ENCODE peak calls at places on chromosomes 1 and 21, in four cellular contexts. U, P, C and W are unnamed samples.
A peak's percentile ranks its signal among the peaks of the same experiment; 100 is the strongest.

GRCh38 chr1:152167835-152168534 is 9.0 kb upstream of the RPTN start:
- DNase-seq in C (no peak), P (no peak), U (peak; percentile 99), W (no peak)

GRCh38 chr1:229006121-229006870 is 264.6 kb upstream of the RAB4A start:
- DNase-seq in P (no peak), C (no peak), U (no peak), W (no peak)

GRCh38 chr21:38298833-38299232 is 42.0 kb downstream of the KCNJ15 start:
- DNase-seq in U (no peak), C (no peak), P (no peak), W (no peak)

GRCh38 chr1:8497196-8497878 is 179.4 kb downstream of the SLC45A1 start:
- DNase-seq in C (no peak), P (no peak), U (peak; percentile 55), W (no peak)

GRCh38 chr21:41360072-41360821 is 1.6 kb upstream of the MX2 start:
- DNase-seq in U (peak; percentile 21), C (peak; percentile 42), P (peak; percentile 55), W (peak; percentile 68)

GRCh38 chr1:233389867-233390266 is 62.3 kb downstream of the MAP3K21 start:
- DNase-seq in P (no peak), C (no peak), U (no peak), W (no peak)

GRCh38 chr1:113021430-113022085 is 51.4 kb upstream of the LRIG2 start:
- DNase-seq in P (no peak), U (peak; percentile 74), C (no peak), W (no peak)

GRCh38 chr1:209854196-209854595 is 26.4 kb downstream of the UTP25 start:
- DNase-seq in C (no peak), P (no peak), U (no peak), W (no peak)

GRCh38 chr1:214224605-214225354 is 56.2 kb upstream of the SMYD2 start:
- DNase-seq in U (no peak), C (no peak), P (no peak), W (no peak)

GRCh38 chr1:167911413-167911812 is 2.5 kb downstream of the ADCY10 start:
- DNase-seq in C (no peak), U (no peak), P (no peak), W (no peak)

GRCh38 chr21:38938343-38938742 is 132.6 kb downstream of the ETS2 start:
- DNase-seq in P (no peak), C (no peak), U (no peak), W (no peak)

GRCh38 chr1:115771847-115772457 is 3.4 kb upstream of the CASQ2 start:
- DNase-seq in U (peak; percentile 94), P (peak; percentile 75), C (peak; percentile 51), W (no peak)

GRCh38 chr1:46131093-46131492 is 1.3 kb downstream of the PIK3R3 start:
- DNase-seq in P (no peak), C (no peak), U (no peak), W (no peak)

GRCh38 chr1:72936151-72936740 is 653.9 kb upstream of the NEGR1 start:
- DNase-seq in U (no peak), C (no peak), P (no peak), W (no peak)
- H3K4me3 ChIP-seq in U (no peak overlapping the region), C (no peak overlapping the region), P (no peak overlapping the region), W (no peak overlapping the region)

GRCh38 chr1:41462680-41463004 is 21.8 kb downstream of the EDN2 start:
- DNase-seq in U (no peak), C (no peak), P (no peak), W (no peak)
- H3K4me3 ChIP-seq in U (no peak overlapping the region), C (no peak overlapping the region), P (no peak overlapping the region), W (no peak overlapping the region)

DNA sequence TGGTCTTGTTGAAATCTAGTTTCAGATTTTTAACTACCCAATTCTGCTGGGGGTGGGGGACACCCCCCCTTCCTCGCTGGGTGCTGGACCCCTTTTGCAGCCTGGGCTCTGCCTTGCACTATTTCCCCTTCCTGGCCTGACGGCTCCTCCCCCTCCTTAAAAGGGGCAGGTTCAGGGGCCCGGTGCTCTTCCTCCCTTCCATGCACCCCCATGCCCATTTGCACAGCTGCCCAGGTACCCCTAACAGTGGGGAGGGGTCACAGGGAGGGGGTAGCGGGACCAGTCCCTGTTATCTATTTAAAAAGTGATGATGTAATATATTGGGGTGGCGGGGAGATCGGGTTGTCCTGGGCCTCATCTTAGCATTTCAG is 15.3 kb downstream of the ZBTB7B start:
- DNase-seq in C (no peak), P (no peak), U (no peak), W (no peak)
- H3K4me3 ChIP-seq in C (no peak overlapping the region), P (peak overlapping the region; percentile 51), U (no peak overlapping the region), W (peak overlapping the region; percentile 47)

DNA sequence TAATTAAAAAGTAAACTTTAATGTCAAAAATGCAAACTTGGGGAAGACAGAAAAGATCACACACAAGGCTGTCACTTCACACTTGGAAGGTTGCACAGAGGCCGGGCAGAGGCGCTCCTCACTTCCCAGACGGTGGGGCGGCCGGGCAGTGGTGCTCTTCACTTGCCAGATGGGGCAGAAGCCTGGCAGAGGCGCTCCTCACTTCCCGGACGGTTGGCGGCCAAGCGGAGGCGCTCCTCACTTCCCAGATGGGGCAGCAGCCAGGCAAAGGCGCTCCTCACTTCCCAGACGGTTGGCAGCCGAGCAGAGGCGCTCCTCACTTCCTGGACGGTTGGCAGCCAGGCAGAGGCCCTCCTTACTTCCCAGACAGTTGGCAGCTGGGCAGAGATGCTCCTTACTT is 25.8 kb upstream of the IL6R start:
- DNase-seq in P (no peak), C (no peak), U (no peak), W (peak; percentile 38)
- H3K4me3 ChIP-seq in P (no peak overlapping the region), C (no peak overlapping the region), U (no peak overlapping the region), W (no peak overlapping the region)

GRCh38 chr1:75396745-75397144 is 214.2 kb downstream of the SLC44A5 start:
- DNase-seq in C (no peak), U (peak; percentile 1), P (no peak), W (no peak)

GRCh38 chr1:75396258-75396657 is 214.7 kb downstream of the SLC44A5 start:
- DNase-seq in U (no peak), P (no peak), C (no peak), W (no peak)

GRCh38 chr1:75394386-75395139 is 216.4 kb downstream of the SLC44A5 start:
- DNase-seq in P (no peak), C (no peak), U (no peak), W (no peak)

DNA sequence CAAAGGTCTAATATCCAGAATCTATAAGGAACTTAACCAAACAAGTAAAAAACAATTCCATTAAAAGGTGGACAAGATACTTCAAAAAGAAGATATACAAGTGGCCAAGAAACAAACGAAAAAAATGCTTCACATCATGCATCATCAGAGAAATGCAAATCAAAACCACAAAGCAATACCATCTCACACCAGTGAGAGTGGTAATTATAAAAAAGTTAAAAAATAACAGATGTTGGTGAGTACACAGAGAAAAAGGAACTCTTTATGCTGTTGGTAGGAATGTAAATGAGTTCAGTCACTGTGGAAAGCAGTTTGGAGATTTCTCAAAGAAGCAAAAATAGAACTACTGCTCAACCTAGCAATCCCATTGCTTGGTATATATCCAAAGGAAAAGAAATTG is 218.6 kb downstream of the SLC44A5 start:
- DNase-seq in C (no peak), U (no peak), P (no peak), W (no peak)
- H3K4me3 ChIP-seq in C (no peak overlapping the region), U (no peak overlapping the region), P (no peak overlapping the region), W (no peak overlapping the region)

GRCh38 chr1:29266912-29267311 is 30.6 kb downstream of the PTPRU start:
- DNase-seq in U (no peak), C (no peak), P (no peak), W (no peak)
- H3K4me3 ChIP-seq in U (no peak overlapping the region), C (no peak overlapping the region), P (no peak overlapping the region), W (no peak overlapping the region)

DNA sequence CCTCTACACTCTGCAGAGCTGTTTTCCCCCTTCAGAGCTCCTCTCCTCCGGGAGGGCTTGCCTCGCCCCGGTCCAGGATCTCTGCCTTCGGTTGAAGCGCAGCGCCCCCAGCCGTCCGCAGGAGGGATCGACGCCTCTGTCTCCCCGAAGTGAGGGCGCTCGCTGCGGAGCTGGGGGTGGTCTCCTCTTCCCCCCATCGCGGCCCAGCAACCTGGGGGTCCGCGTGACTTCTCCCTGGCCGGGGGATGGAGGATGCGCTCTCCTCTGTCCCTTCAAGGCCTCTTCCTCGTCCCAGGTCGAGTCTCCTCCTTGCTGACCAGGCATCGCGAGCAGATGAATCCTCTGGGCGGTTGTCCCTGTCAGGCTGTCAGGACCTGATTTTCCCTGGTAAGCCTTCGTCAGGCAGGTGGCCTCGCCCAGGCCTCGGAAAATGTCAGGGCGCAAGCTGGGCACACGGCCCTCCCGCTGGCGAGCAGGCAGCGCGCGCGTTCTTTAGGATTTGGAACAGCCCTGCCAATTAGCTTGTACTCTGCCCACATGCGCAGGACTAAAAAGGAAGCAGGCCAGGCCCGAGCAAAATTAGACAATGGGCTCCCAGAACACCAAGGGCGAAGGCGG is 90.5 kb downstream of the EDEM3 start:
- DNase-seq in C (peak; percentile 83), P (peak; percentile 76), U (peak; percentile 43), W (peak; percentile 88)
- H3K4me3 ChIP-seq in C (peak overlapping the region; percentile 41), P (peak overlapping the region; percentile 53), U (peak overlapping the region; percentile 51), W (no peak overlapping the region)

GRCh38 chr1:170670751-170671628 is 7.1 kb downstream of the PRRX1 start:
- DNase-seq in P (peak; percentile 58), U (no peak), C (no peak), W (peak; percentile 76)

GRCh38 chr1:170666661-170667060 is 2.7 kb downstream of the PRRX1 start:
- DNase-seq in U (no peak), P (peak; percentile 27), C (no peak), W (no peak)

GRCh38 chr1:170668301-170668789 is 4.4 kb downstream of the PRRX1 start:
- DNase-seq in U (no peak), P (peak; percentile 81), C (no peak), W (no peak)

GRCh38 chr1:170669586-170670332 is 5.8 kb downstream of the PRRX1 start:
- DNase-seq in C (no peak), P (no peak), U (no peak), W (no peak)

DNA sequence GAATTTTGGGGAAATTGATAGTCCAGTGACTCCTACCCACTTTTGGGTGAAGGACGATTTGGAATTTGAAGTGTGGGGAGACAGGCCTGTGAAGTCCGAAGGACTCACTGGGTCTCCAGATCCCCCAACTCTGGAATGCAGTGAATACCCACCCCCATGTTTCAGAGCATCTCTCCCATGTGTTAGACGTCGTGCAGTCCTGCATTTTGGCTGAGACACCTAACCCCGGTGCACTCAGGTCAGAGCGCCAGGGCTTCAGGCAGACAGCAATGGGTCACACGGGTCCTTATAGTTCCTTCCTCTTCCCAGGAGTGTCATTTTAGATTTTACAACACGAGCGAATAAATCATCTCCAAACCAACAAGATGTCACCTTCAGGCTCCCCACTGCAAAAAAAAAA is 5.1 kb downstream of the PRRX1 start:
- DNase-seq in U (no peak), P (peak; percentile 51), C (no peak), W (no peak)
- H3K4me3 ChIP-seq in U (no peak overlapping the region), P (peak overlapping the region; percentile 41), C (no peak overlapping the region), W (no peak overlapping the region)

DNA sequence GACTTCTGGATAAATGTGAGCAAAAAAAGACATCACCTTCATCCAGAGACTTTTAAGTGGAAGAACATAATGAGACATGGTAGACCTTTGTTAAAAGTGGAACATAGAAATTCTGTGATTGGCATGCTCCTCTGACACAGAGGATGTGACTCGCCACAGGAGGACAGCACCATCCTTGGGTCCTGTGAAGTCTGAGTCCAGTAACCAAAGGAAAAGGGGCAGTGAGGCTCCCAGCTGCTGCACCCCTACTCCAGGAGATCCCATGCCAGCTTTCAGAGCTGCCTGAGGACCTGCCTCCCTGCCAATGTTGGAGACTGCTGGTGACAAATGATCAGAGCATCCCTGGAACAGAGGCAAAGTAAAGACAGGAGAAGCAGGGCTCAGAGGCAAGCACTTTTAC is 136.2 kb downstream of the BRINP2 start:
- DNase-seq in U (peak; percentile 40), C (no peak), P (no peak), W (no peak)
- H3K4me3 ChIP-seq in U (no peak overlapping the region), C (no peak overlapping the region), P (no peak overlapping the region), W (no peak overlapping the region)